ENCODE peak calls at places on chromosome 16, in four cellular contexts. X, V, A and G are unnamed samples.

GRCh38 chr16:86343111-86343642 is 167.2 kb upstream of the FOXF1 start:
- DNase-seq in X (no peak), A (no peak), V (no peak), G (no peak)

GRCh38 chr16:77840623-77841274 is 52.4 kb downstream of the VAT1L start:
- DNase-seq in A (no peak), X (no peak), V (no peak), G (no peak)

GRCh38 chr16:74868035-74868434 is 93.4 kb upstream of the FA2H start:
- DNase-seq in V (no peak), X (no peak), A (no peak), G (no peak)

GRCh38 chr16:13510425-13511151 is 409.4 kb upstream of the ERCC4 start:
- DNase-seq in A (no peak), V (no peak), X (no peak), G (no peak)

GRCh38 chr16:268141-269053 is 7.3 kb downstream of the RGS11 start:
- DNase-seq in X (no peak), A (no peak), V (no peak), G (no peak)

GRCh38 chr16:70529051-70529777 is 5.6 kb downstream of the SF3B3 start:
- DNase-seq in V (no peak), X (no peak), A (no peak), G (no peak)

GRCh38 chr16:15643453-15644305 is 725 bp upstream of the MARF1 start:
- DNase-seq in X (peak; percentile 7), A (peak; percentile 72), V (no peak), G (no peak)

GRCh38 chr16:2778692-2778958 is 1.5 kb upstream of the ELOB start:
- DNase-seq in X (no peak), V (no peak), A (no peak), G (no peak)

GRCh38 chr16:83158320-83158957 is 531.7 kb downstream of the CDH13 start:
- DNase-seq in A (no peak), V (no peak), X (no peak), G (no peak)

GRCh38 chr16:78210305-78210704 is 110.9 kb downstream of the WWOX start:
- DNase-seq in A (no peak), V (no peak), X (no peak), G (no peak)

GRCh38 chr16:4212207-4212933 is 29.5 kb downstream of the SRL start:
- DNase-seq in X (no peak), V (no peak), A (no peak), G (no peak)

GRCh38 chr16:10895053-10895946 is 18.3 kb downstream of the CIITA start:
- DNase-seq in X (no peak), V (peak; percentile 11), A (no peak), G (no peak)

GRCh38 chr16:273547-274421 is 2.0 kb downstream of the RGS11 start:
- DNase-seq in X (no peak), V (no peak), A (no peak), G (no peak)

GRCh38 chr16:22366371-22366770 is 8.0 kb downstream of the CDR2 start:
- DNase-seq in V (no peak), A (no peak), X (no peak), G (no peak)

GRCh38 chr16:56728027-56728426 is 1.9 kb upstream of the NUP93 start:
- DNase-seq in X (no peak), V (no peak), A (no peak), G (no peak)

GRCh38 chr16:19389246-19389645 is 28.4 kb upstream of the TMC5 start:
- DNase-seq in X (peak; percentile 8), A (peak; percentile 65), V (peak; percentile 7), G (peak; percentile 70)

GRCh38 chr16:67415872-67416793 is at the start of gene ZDHHC1:
- DNase-seq in A (peak; percentile 44), V (no peak), X (peak; percentile 62), G (peak; percentile 77)

GRCh38 chr16:85526132-85526731 is 86.9 kb upstream of the GSE1 start:
- DNase-seq in A (no peak), V (no peak), X (no peak), G (no peak)

GRCh38 chr16:48534601-48535340 is 75.2 kb downstream of the N4BP1 start:
- DNase-seq in X (no peak), V (no peak), A (no peak), G (no peak)

GRCh38 chr16:3519581-3519980 is 18.8 kb downstream of the CLUAP1 start:
- DNase-seq in V (no peak), A (no peak), X (no peak), G (no peak)

GRCh38 chr16:71303938-71304337 is 14.7 kb upstream of the CMTR2 start:
- DNase-seq in A (no peak), X (no peak), V (no peak), G (no peak)

GRCh38 chr16:8760021-8760420 is 37.4 kb downstream of the TMEM186 start:
- DNase-seq in V (no peak), A (no peak), X (no peak), G (no peak)

GRCh38 chr16:89717310-89718197 is 3.1 kb downstream of the VPS9D1 start:
- DNase-seq in A (no peak), V (no peak), X (no peak), G (no peak)

GRCh38 chr16:89122322-89122831 is 28.7 kb downstream of the ACSF3 start:
- DNase-seq in A (no peak), X (no peak), V (peak; percentile 60), G (no peak)

GRCh38 chr16:11309895-11310633 is 28.9 kb upstream of the PRM1 start:
- DNase-seq in X (no peak), A (no peak), V (no peak), G (no peak)

GRCh38 chr16:9091867-9092281 is 430 bp downstream of the HAPSTR1 start:
- DNase-seq in V (peak; percentile 24), A (no peak), X (peak; percentile 31), G (no peak)

GRCh38 chr16:495127-495748 is 32.3 kb upstream of the CAPN15 start:
- DNase-seq in V (no peak), X (no peak), A (no peak), G (no peak)

GRCh38 chr16:55872130-55872529 is 3.0 kb downstream of the CES5A start:
- DNase-seq in X (no peak), A (no peak), V (no peak), G (no peak)

GRCh38 chr16:52581530-52581929 is 34.6 kb upstream of the TOX3 start:
- DNase-seq in A (no peak), V (no peak), X (no peak), G (no peak)